ENCODE peak calls at places on chromosomes 7 and 10, in five cellular contexts. M is neural progenitor cell, U is mammary epithelial cell, X is MM.1S, L is fibroblast of lung. R is an unnamed sample.

GRCh38 chr7:81415181-81415580 is 354.7 kb downstream of the HGF start:
- DNase-seq in M (no peak), U (no peak), X (no peak), L (peak), R (no peak)

GRCh38 chr7:960269-960871 is 5.9 kb upstream of the ADAP1 start:
- DNase-seq in U (no peak), X (no peak), M (peak), L (no peak), R (no peak)

GRCh38 chr10:79314761-79315601 is 32.3 kb upstream of the PPIF start:
- DNase-seq in L (no peak), X (no peak), M (no peak), U (no peak), R (no peak)

GRCh38 chr7:83267141-83267631 is 104.5 kb upstream of the PCLO start:
- DNase-seq in U (no peak), L (peak), M (no peak), X (no peak), R (no peak)

GRCh38 chr7:148620749-148621372 is 30.3 kb downstream of the C7orf33 start:
- DNase-seq in X (no peak), M (no peak), U (peak), L (peak), R (no peak)

GRCh38 chr7:50610521-50611277 is 45.5 kb upstream of the DDC start:
- DNase-seq in M (no peak), X (no peak), U (peak), L (peak), R (peak)

GRCh38 chr7:55420535-55420934 is 55.4 kb downstream of the LANCL2 start:
- DNase-seq in U (no peak), X (no peak), M (no peak), L (peak), R (no peak)

GRCh38 chr7:85119934-85120333 is 66.9 kb downstream of the SEMA3D start:
- DNase-seq in L (no peak), U (no peak), M (no peak), X (no peak), R (no peak)

GRCh38 chr7:113582471-113582870 is 336.3 kb downstream of the PPP1R3A start:
- DNase-seq in M (no peak), X (no peak), U (peak), L (peak), R (no peak)

GRCh38 chr7:40721344-40721949 is 586.6 kb downstream of the SUGCT start:
- DNase-seq in L (peak), U (no peak), M (no peak), X (no peak), R (no peak)

GRCh38 chr7:28128608-28129007 is 52.0 kb downstream of the JAZF1 start:
- DNase-seq in M (no peak), L (peak), U (no peak), X (peak), R (no peak)

GRCh38 chr7:37100735-37101331 is 347.8 kb downstream of the ELMO1 start:
- DNase-seq in L (no peak), U (no peak), M (no peak), X (no peak), R (no peak)

GRCh38 chr10:24822557-24822956 is 98.9 kb upstream of the ARHGAP21 start:
- DNase-seq in L (no peak), U (no peak), X (no peak), M (no peak), R (no peak)

GRCh38 chr7:92798517-92799249 is 37.7 kb downstream of the CDK6 start:
- DNase-seq in U (no peak), M (no peak), X (no peak), L (no peak), R (no peak)

GRCh38 chr7:37920619-37921339 is at the start of gene EPDR1:
- DNase-seq in X (peak), M (peak), U (peak), L (peak), R (peak)

GRCh38 chr7:134954197-134955082 is 31.9 kb upstream of the AGBL3 start:
- DNase-seq in U (no peak), X (peak), L (no peak), M (peak), R (no peak)

GRCh38 chr10:87095241-87095945 is 387 bp downstream of the SHLD2 start:
- DNase-seq in U (peak), M (peak), L (peak), X (peak), R (no peak)

GRCh38 chr7:28106316-28106957 is 74.2 kb downstream of the JAZF1 start:
- DNase-seq in L (peak), M (no peak), U (no peak), X (no peak), R (no peak)

GRCh38 chr10:36283827-36284226 is 641.7 kb upstream of the FZD8 start:
- DNase-seq in L (no peak), X (no peak), U (no peak), M (no peak), R (no peak)

GRCh38 chr10:3741688-3742461 is 43.1 kb downstream of the KLF6 start:
- DNase-seq in U (no peak), M (no peak), X (peak), L (peak), R (no peak)

GRCh38 chr10:125054664-125055273 is 105.6 kb downstream of the CTBP2 start:
- DNase-seq in M (no peak), L (no peak), X (no peak), U (no peak), R (no peak)

GRCh38 chr7:34830390-34830789 is 172.4 kb downstream of the NPSR1 start:
- DNase-seq in L (no peak), U (no peak), M (no peak), X (no peak), R (no peak)

GRCh38 chr7:73974101-73974947 is 53.6 kb upstream of the ELN start:
- DNase-seq in X (no peak), M (no peak), U (no peak), L (no peak), R (no peak)

GRCh38 chr10:80579849-80580645 is 42.3 kb downstream of the SH2D4B start:
- DNase-seq in X (no peak), L (no peak), U (no peak), M (no peak), R (no peak)

GRCh38 chr7:77983973-77984372 is 185.4 kb downstream of the PHTF2 start:
- DNase-seq in M (no peak), X (no peak), U (no peak), L (no peak), R (no peak)

GRCh38 chr10:28269842-28270456 is 32.9 kb downstream of the MPP7 start:
- DNase-seq in M (no peak), U (no peak), X (no peak), L (no peak), R (no peak)

GRCh38 chr10:119029613-119030420 is at the start of gene NANOS1:
- DNase-seq in M (peak), X (peak), L (peak), U (peak), R (peak)

GRCh38 chr10:43264324-43264986 is 2.4 kb downstream of the RASGEF1A start:
- DNase-seq in X (no peak), U (no peak), L (no peak), M (no peak), R (no peak)

GRCh38 chr7:154627571-154628290 is 375.2 kb downstream of the PAXIP1 start:
- DNase-seq in U (no peak), L (peak), M (no peak), X (no peak), R (no peak)

GRCh38 chr10:5411941-5412276 is 448 bp upstream of the NET1 start:
- DNase-seq in L (no peak), X (no peak), U (no peak), M (no peak), R (no peak)

GRCh38 chr7:22127835-22128527 is 182.3 kb upstream of the CDCA7L start:
- DNase-seq in X (no peak), M (no peak), U (no peak), L (no peak), R (no peak)

GRCh38 chr10:77377034-77377433 is 260.6 kb downstream of the KCNMA1 start:
- DNase-seq in U (no peak), X (no peak), L (peak), M (no peak), R (no peak)

GRCh38 chr7:22731781-22732180 is 4.8 kb downstream of the IL6 start:
- DNase-seq in M (no peak), L (no peak), X (no peak), U (no peak), R (no peak)

GRCh38 chr7:116674508-116675173 is 2.6 kb downstream of the MET start:
- DNase-seq in L (peak), X (no peak), M (peak), U (peak), R (no peak)

GRCh38 chr7:155466814-155467675 is 9.1 kb downstream of the EN2 start:
- DNase-seq in X (no peak), L (no peak), U (no peak), M (peak), R (no peak)

GRCh38 chr10:22737587-22737986 is 23.2 kb upstream of the PIP4K2A start:
- DNase-seq in M (no peak), L (peak), U (peak), X (no peak), R (no peak)

DNA sequence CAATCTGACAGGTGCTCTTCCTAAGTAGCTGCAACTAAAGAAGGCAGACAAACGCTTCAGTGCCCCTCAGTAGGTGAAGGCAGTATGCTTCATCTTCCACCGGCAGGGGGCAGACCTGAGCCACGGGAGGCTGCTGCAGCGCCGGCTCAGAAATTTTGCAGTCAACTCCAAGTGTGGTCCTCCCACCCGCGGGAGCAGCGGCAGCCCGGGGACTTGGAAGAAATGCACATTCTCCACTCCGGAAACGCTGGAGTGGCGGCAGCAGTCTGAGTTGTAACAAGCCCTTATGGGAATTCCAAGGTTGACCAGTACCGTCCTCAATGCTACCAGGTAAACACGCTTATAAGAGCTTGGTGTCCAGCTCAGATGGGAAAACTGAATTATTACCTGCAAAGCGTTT is 3.4 kb downstream of the IGFBP3 start:
- DNase-seq in U (peak), M (peak), X (peak), L (peak), R (peak)
- TF ChIP-seq EZH2 in U (peak), M (no peak), X (no peak), L (no peak), R (no peak)

DNA sequence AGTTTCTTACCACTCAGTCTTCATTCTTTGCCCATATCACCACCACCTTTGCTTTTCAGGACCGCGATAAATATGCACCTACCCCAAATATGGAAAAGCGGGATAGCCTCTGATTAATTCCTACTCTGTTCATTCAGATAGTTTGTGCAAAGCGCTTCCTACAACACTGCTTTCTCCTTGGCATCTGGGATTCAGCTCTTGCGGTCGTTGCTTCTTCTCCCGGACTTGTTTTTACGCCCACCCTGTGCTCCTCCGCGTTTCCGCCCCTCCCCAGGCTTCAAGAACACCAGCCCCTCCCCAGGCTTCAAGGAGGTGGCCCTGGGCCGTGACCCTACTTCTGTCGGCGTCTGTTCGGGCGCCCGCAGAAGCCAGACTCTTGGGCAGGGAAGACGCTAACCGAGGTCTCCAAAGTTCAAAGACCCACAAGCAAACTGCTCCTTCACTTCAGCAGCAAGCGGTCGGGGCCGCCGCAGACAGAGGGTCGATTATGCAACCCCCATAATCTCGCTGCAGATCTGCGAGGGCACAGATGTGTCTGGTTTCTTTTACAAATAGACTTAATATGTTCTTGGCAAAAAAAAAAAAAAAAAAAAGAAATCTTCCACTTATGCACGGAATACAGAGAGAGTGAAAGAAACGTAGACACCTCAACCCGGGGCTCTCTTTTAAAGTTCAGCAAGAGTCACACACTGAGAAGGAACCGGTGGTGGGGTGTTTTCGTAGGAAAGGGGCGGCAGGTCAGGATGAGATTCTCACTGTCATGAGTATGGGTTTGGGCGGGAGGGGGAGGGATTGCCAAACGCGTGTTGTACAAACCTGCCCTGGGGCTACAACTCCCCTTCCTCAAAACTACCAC is 2.0 kb downstream of the DLX5 start:
- DNase-seq in L (no peak), M (peak), X (no peak), U (no peak), R (no peak)
- TF ChIP-seq EZH2 in L (no peak), M (peak), X (no peak), U (no peak), R (no peak)

GRCh38 chr7:128350708-128351295 is 7.1 kb upstream of the RBM28 start:
- DNase-seq in X (no peak), U (no peak), M (no peak), L (no peak), R (no peak)

GRCh38 chr7:128352138-128352537 is 8.4 kb upstream of the RBM28 start:
- DNase-seq in X (no peak), U (no peak), L (peak), M (peak), R (no peak)

GRCh38 chr7:128353189-128353588 is 8.3 kb downstream of the PRRT4 start:
- DNase-seq in U (no peak), X (no peak), M (no peak), L (no peak), R (no peak)

GRCh38 chr7:128352636-128353035 is 8.9 kb downstream of the PRRT4 start:
- DNase-seq in L (no peak), U (no peak), X (no peak), M (no peak), R (no peak)

DNA sequence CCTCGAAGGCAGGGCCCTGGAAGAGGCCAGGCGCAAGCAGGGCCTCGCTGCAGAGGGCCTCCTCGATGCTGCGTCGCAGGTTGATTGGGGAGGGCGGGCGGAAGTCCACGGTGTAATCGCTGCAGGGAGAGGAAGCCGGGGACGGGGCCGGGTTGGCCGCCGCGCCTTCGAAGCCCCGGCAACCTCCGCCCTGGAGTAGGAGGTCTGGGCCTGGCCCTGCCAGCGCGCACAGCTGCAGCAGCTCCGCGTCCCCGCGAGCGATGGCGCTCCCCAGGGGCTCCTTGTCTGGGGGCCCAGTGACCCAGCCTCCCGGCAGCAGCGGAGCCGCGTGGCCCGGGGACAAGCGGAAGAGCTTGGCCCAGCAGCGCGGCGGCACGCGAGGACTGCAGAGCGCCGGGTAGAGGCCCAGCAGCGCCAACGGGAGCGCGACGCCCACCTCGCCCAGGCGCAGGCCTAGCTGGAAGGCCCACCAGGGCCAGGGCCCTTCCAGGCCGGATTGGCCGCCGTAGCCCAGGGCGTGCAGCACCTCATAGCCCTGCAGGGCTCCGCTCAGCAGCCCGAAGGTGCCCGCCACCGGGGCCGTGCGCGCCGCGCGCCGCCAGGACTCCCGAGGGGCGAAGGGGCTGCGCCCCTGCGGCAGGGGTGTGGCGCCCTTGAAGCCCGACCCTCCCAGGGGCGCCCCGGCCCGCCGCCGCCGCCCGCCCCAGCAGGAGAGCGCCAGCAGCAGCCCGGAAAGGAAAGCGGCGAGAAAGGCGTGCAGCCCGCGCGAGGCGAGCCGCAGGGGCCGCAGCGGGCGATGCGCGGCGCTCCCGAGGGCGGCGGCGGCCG is 7.8 kb upstream of the RBM28 start:
- DNase-seq in M (no peak), X (no peak), L (no peak), U (no peak), R (no peak)
- TF ChIP-seq EZH2 in M (no peak), X (no peak), L (peak), U (no peak), R (no peak)

GRCh38 chr10:97795886-97796285 is 24.1 kb upstream of the SFRP5 start:
- DNase-seq in M (no peak), L (no peak), U (no peak), X (no peak), R (no peak)
- TF ChIP-seq EZH2 in M (no peak), L (no peak), U (no peak), X (no peak), R (no peak)

DNA sequence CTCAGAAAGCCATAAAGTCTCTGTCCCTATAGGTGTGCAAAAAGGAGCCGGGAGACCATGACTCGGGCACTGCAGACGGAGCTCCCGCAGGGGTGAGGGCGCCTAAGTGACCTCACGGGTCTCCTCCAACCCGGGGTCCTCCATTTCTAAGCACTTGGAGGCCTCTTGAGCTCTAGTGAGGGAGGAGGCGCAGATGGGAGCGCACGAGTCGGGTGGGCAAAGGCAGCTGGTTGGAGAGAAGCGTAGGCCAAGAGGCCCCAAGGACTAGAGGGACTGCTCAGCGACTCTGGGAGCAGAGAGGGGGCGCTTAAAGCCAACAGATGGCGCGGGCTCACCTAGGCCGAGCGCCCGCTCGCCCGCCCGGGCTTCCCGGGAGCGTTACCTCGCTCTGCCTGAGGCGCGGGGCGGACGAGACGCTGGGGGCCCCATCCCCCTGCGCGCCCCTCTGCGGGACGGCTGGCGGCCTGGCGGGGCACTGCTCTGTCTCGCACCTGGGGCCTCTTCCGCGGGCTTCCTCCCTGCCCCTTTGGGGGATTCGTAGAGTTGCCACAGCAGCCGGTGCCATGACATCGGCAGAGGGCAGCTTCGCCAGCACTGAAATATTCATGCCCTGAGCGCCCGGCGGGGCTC is 521 bp upstream of the CDH23 start:
- DNase-seq in M (peak), L (peak), U (no peak), X (no peak), R (no peak)
- TF ChIP-seq EZH2 in M (no peak), L (peak), U (peak), X (no peak), R (no peak)

GRCh38 chr7:130178251-130178650 is 27.0 kb downstream of the TMEM209 start:
- DNase-seq in M (no peak), L (no peak), X (no peak), U (no peak), R (no peak)
- TF ChIP-seq EZH2 in M (no peak), L (no peak), X (no peak), U (no peak), R (no peak)